ENCODE peak calls at places on chromosomes 3 and 15, in eight cellular contexts. U is heart left ventricle, A is ovary, W is lower lobe of right lung, N is MM.1S, O is endodermal cell, B is Karpas-422, L is gastrocnemius medialis. X is an unnamed sample. For H3K36me3, the result is how much of the 10 kb centered on the place peaks cover.

GRCh38 chr3:160981217-160981938 is 123.8 kb downstream of the B3GALNT1 start:
- DNase-seq in N (no peak), O (no peak), U (no peak), B (no peak), W (peak), L (peak), A (no peak), X (no peak)

GRCh38 chr3:193680220-193680619 is 87.2 kb downstream of the OPA1 start:
- DNase-seq in L (no peak), B (no peak), U (no peak), N (no peak), W (no peak), A (no peak), O (no peak), X (peak)

GRCh38 chr3:184377882-184378445 is at the start of gene THPO:
- DNase-seq in W (no peak), B (peak), L (peak), O (peak), U (no peak), N (no peak), A (no peak), X (peak)

GRCh38 chr3:150965436-150965835 is 7.1 kb downstream of the CLRN1 start:
- DNase-seq in N (no peak), O (no peak), L (no peak), B (no peak), U (no peak), A (no peak), W (no peak), X (no peak)

GRCh38 chr3:50435382-50435781 is 68.1 kb downstream of the CACNA2D2 start:
- DNase-seq in N (no peak), W (no peak), U (no peak), O (no peak), A (no peak), L (no peak), B (no peak), X (no peak)

GRCh38 chr15:79981861-79982455 is 11.0 kb upstream of the BCL2A1 start:
- DNase-seq in N (no peak), A (no peak), L (no peak), U (no peak), O (no peak), B (peak), W (no peak), X (no peak)

GRCh38 chr3:111668912-111669488 is 73.9 kb upstream of the ZBED2 start:
- DNase-seq in O (no peak), B (peak), W (no peak), A (no peak), N (peak), L (no peak), U (no peak), X (peak)

GRCh38 chr3:28575100-28575747 is 226.6 kb upstream of the AZI2 start:
- DNase-seq in L (peak), N (no peak), U (peak), O (peak), A (peak), W (peak), B (no peak), X (peak)

GRCh38 chr3:127456471-127457093 is 134.0 kb downstream of the TPRA1 start:
- DNase-seq in U (no peak), W (no peak), L (no peak), B (no peak), O (peak), N (no peak), A (peak), X (peak)

GRCh38 chr15:68424754-68425390 is 7.1 kb downstream of the ITGA11 start:
- DNase-seq in L (no peak), U (no peak), N (no peak), W (no peak), O (peak), B (no peak), A (no peak), X (no peak)

GRCh38 chr3:82676356-82677026 is 915.0 kb upstream of the GBE1 start:
- DNase-seq in N (no peak), B (no peak), O (no peak), U (no peak), L (no peak), W (no peak), A (no peak), X (no peak)

GRCh38 chr15:69217381-69217780 is 56.9 kb downstream of the GLCE start:
- DNase-seq in L (no peak), U (no peak), A (no peak), N (peak), O (no peak), B (no peak), W (no peak), X (no peak)

GRCh38 chr3:17742092-17742836 is at the start of gene TBC1D5:
- DNase-seq in O (peak), U (peak), B (peak), W (peak), N (peak), A (peak), L (peak), X (peak)
- H3K36me3 ChIP-seq in O (under half), U (under half), B (under half), W (under half), N (under half), A (under half), L (under half), X (under half)

GRCh38 chr3:47848599-47849117 is 45.7 kb downstream of the DHX30 start:
- DNase-seq in L (no peak), O (no peak), B (no peak), W (no peak), A (no peak), N (no peak), U (no peak), X (peak)

GRCh38 chr3:47850062-47850802 is 47.3 kb downstream of the DHX30 start:
- DNase-seq in N (no peak), O (no peak), B (peak), A (no peak), U (no peak), L (no peak), W (no peak), X (peak)

GRCh38 chr3:47847801-47848518 is 45.0 kb downstream of the DHX30 start:
- DNase-seq in W (no peak), L (no peak), B (no peak), A (no peak), N (no peak), O (no peak), U (no peak), X (peak)

GRCh38 chr3:47850803-47851417 is 48.0 kb downstream of the DHX30 start:
- DNase-seq in L (no peak), B (no peak), W (no peak), N (no peak), U (no peak), A (no peak), O (no peak), X (peak)

GRCh38 chr3:47849186-47850061 is 46.5 kb downstream of the DHX30 start:
- DNase-seq in B (no peak), A (no peak), N (no peak), L (no peak), W (no peak), U (no peak), O (no peak), X (peak)
- H3K36me3 ChIP-seq in B (under half), A (under half), N (under half), L (under half), W (half or more), U (half or more), O (half or more), X (half or more)

DNA sequence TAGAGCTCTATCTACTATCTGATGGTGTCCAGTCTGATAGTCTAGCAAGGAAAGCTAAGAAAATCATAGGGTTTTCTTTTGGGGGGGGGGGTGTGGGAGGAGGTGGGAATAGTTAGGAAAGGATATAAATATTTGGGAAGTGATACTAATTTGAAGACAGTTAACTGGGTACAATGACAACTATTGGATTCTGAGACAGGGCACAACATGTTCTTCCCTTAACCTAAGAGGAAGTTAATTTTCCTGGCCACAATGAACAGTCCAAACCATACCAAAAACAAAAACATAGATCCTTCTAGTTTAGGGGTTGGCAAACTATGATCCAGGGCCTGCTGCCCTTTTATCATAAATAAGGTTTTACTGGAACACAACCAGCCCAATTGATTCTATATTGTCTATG is 10.0 kb upstream of the HCLS1 start:
- DNase-seq in O (no peak), B (no peak), W (no peak), U (no peak), N (no peak), L (no peak), A (no peak), X (no peak)
- H3K36me3 ChIP-seq in O (half or more), B (under half), W (half or more), U (half or more), N (under half), L (under half), A (under half), X (under half)

DNA sequence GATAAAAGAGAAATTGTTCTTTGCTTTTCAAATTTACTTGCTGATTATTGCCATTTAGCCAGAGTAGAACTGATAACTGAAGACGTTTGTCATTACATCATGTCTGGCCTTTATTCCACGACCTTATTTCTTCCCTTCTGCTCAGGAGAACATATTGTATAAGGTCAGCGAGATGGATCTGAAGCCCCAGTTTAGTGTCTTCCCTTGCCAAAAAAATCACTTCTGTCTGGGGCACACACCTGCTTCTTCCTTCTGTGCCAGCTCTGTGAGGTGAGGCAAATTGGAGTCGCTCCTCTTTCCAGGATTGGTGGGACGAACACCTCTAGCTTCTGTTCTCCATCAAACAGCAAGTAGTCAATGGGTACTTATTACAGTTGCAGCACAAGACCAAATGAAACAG is 250.3 kb upstream of the CRBN start:
- DNase-seq in W (no peak), U (no peak), A (no peak), L (no peak), N (no peak), O (no peak), B (no peak), X (no peak)
- H3K36me3 ChIP-seq in W (under half), U (under half), A (under half), L (under half), N (under half), O (under half), B (under half), X (under half)

DNA sequence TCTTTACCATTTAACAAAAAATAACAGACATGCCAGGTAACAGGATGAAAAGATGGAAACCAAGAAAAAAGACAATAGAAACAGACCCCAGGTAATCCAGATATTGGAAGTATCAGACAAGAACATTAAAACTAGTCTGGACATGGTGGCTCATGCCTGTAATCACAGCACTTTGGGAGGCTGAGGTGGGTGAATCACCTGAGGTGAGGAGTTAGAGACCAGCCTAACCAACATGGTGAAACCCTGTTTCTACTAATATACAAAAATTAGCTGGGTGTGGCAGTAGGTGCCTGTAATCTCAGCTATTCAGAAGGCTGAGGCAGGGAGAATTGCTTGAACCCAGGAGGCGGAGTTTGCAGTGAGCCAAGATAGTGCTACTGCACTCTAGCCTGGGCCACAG is 40.6 kb downstream of the ACAD9 start:
- DNase-seq in U (no peak), O (peak), W (no peak), B (no peak), L (no peak), N (no peak), A (no peak), X (no peak)
- H3K36me3 ChIP-seq in U (under half), O (half or more), W (under half), B (under half), L (under half), N (under half), A (under half), X (under half)

GRCh38 chr3:196916995-196917394 is 25.3 kb downstream of the NCBP2 start:
- DNase-seq in U (no peak), A (no peak), B (no peak), N (no peak), O (no peak), W (no peak), L (no peak), X (no peak)
- H3K36me3 ChIP-seq in U (under half), A (under half), B (under half), N (under half), O (under half), W (under half), L (under half), X (under half)

DNA sequence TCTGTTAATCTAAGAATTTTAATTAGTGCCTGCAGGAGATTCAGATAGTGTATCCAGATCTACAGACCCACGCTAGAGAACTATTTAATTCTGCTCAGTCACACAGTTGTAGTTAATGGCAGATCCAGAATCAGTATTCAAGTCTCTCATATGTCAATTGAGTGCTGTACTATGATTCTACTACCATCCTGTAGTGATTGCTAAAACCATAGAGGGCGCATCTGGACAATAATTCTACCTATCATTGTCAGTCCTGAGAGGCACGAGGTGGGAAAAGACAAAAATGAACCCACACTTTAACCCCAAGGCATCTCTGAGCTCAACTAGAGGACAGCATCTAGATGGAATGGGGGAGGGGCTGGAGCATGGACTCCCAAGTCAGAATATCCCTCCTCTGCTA is 22.7 kb downstream of the DHX36 start:
- DNase-seq in U (no peak), N (no peak), L (no peak), B (no peak), A (no peak), W (no peak), O (no peak), X (no peak)
- H3K36me3 ChIP-seq in U (half or more), N (under half), L (under half), B (half or more), A (under half), W (half or more), O (half or more), X (under half)

DNA sequence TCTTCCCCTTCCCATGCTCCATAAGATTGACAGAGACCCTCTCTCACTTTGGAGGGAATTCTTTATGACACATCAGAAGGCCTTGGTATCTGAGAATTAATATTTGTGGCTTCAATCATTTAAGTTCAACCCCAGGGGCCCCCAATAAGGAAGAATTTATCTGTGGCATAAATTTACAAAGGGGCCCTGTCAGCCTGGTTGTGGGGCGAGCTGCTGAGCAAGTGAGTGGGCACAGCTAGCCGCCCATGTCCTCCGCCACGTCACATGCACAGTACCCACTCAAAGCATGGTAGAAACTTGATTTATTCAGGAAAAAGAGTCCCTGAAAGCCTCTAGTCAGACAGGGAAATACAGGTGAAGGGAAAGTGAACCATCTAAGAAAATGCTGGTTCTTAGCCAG is 13.3 kb downstream of the PLXNB1 start:
- DNase-seq in O (no peak), L (no peak), B (no peak), W (no peak), U (no peak), A (no peak), N (no peak), X (no peak)
- H3K36me3 ChIP-seq in O (under half), L (under half), B (under half), W (half or more), U (half or more), A (under half), N (under half), X (half or more)

DNA sequence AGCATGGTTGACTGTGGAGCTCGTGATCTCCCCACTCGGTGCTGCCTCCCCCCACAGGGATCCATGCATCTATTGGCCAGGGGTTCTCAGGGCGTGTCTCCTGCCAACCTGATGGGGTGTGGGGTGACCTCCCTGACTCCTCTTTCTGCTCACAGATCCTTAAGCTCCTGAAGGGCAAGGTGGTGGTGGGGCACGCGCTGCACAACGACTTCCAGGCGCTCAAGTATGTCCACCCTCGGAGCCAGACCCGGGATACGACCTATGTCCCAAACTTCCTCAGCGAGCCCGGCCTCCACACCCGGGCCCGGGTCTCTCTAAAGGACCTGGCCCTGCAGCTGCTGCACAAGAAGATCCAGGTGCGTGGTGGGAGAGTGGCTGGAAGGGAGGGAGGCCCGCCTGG is 7.9 kb downstream of the AEN start:
- DNase-seq in A (no peak), W (no peak), O (no peak), B (no peak), L (no peak), N (no peak), U (no peak), X (no peak)
- H3K36me3 ChIP-seq in A (under half), W (half or more), O (half or more), B (under half), L (under half), N (under half), U (half or more), X (half or more)